ENCODE peak calls at places on chromosomes 6 and 20, in six cellular contexts. R is BJ, Z is upper lobe of right lung, G is neural progenitor cell, W is mammary epithelial cell, E is NB4. O is an unnamed sample.

GRCh38 chr6:75213112-75213511 is 7.3 kb upstream of the COL12A1 start:
- DNase-seq in R (no peak), E (no peak), Z (no peak), G (no peak), W (no peak), O (no peak)

GRCh38 chr6:108161724-108162282 is 4.0 kb upstream of the NR2E1 start:
- DNase-seq in R (no peak), G (no peak), Z (no peak), E (no peak), W (no peak), O (no peak)

GRCh38 chr6:79913369-79913768 is 34.0 kb downstream of the ELOVL4 start:
- DNase-seq in R (no peak), E (no peak), W (no peak), G (no peak), Z (no peak), O (no peak)

GRCh38 chr20:44990425-44990824 is 24.1 kb downstream of the STK4 start:
- DNase-seq in Z (no peak), R (no peak), W (no peak), G (no peak), E (peak; percentile 44), O (peak; percentile 33)

GRCh38 chr6:98808522-98809210 is 25.7 kb upstream of the POU3F2 start:
- DNase-seq in G (no peak), Z (no peak), R (no peak), W (no peak), E (no peak), O (no peak)

GRCh38 chr6:109947001-109947400 is 31.1 kb upstream of the GPR6 start:
- DNase-seq in W (no peak), Z (no peak), R (no peak), G (no peak), E (no peak), O (no peak)

GRCh38 chr6:44531447-44532015 is 144.0 kb downstream of the CDC5L start:
- DNase-seq in R (no peak), W (no peak), Z (no peak), G (peak; percentile 37), E (no peak), O (no peak)

GRCh38 chr6:129516005-129516404 is 194.0 kb downstream of the ARHGAP18 start:
- DNase-seq in W (no peak), E (no peak), G (no peak), R (no peak), Z (no peak), O (no peak)

GRCh38 chr6:82045965-82046756 is 201.4 kb downstream of the IBTK start:
- DNase-seq in G (no peak), W (no peak), Z (no peak), R (peak; percentile 84), E (no peak), O (peak; percentile 88)

GRCh38 chr6:149134531-149134933 is 183.0 kb upstream of the TAB2 start:
- DNase-seq in R (no peak), W (no peak), G (no peak), Z (no peak), E (no peak), O (peak; percentile 68)

GRCh38 chr6:384898-385297 is 6.7 kb upstream of the IRF4 start:
- DNase-seq in Z (no peak), R (no peak), E (no peak), W (no peak), G (no peak), O (no peak)

GRCh38 chr6:169205176-169206160 is 48.2 kb downstream of the THBS2 start:
- DNase-seq in R (peak; percentile 58), Z (no peak), E (no peak), W (no peak), G (no peak), O (peak; percentile 72)

GRCh38 chr20:33434434-33434833 is 9.1 kb downstream of the SNTA1 start:
- DNase-seq in E (no peak), G (no peak), W (no peak), R (no peak), Z (no peak), O (no peak)

GRCh38 chr6:90038951-90039653 is 144.8 kb downstream of the GJA10 start:
- DNase-seq in Z (no peak), E (no peak), W (no peak), R (no peak), G (no peak), O (no peak)

GRCh38 chr20:59561614-59562277 is 42.6 kb upstream of the PHACTR3 start:
- DNase-seq in G (no peak), W (no peak), E (no peak), R (no peak), Z (no peak), O (no peak)

GRCh38 chr6:16799279-16800193 is 38.3 kb upstream of the ATXN1 start:
- DNase-seq in R (peak; percentile 9), W (peak; percentile 14), E (no peak), Z (no peak), G (no peak), O (peak; percentile 62)

GRCh38 chr6:168377856-168378832 is 58.6 kb upstream of the DACT2 start:
- DNase-seq in Z (no peak), R (no peak), W (no peak), G (no peak), E (no peak), O (no peak)

GRCh38 chr20:37275125-37275524 is 13.5 kb upstream of the GHRH start:
- DNase-seq in E (peak; percentile 87), W (no peak), Z (no peak), G (no peak), R (no peak), O (no peak)

GRCh38 chr6:101089640-101090039 is 208.5 kb upstream of the ASCC3 start:
- DNase-seq in R (no peak), G (no peak), E (no peak), Z (no peak), W (no peak), O (peak; percentile 19)

GRCh38 chr20:23783447-23783846 is 32.7 kb upstream of the CST1 start:
- DNase-seq in R (no peak), E (no peak), Z (no peak), G (no peak), W (no peak), O (no peak)

GRCh38 chr20:59340186-59340885 is 39.9 kb downstream of the EDN3 start:
- DNase-seq in E (peak; percentile 38), Z (no peak), R (no peak), W (no peak), G (no peak), O (no peak)

GRCh38 chr6:170233304-170234205 is 57.3 kb downstream of the DLL1 start:
- DNase-seq in R (no peak), W (no peak), G (no peak), E (no peak), Z (peak; percentile 52), O (no peak)

GRCh38 chr6:151071295-151071694 is 168.5 kb upstream of the AKAP12 start:
- DNase-seq in G (no peak), E (no peak), Z (no peak), R (peak; percentile 73), W (no peak), O (peak; percentile 93)

GRCh38 chr6:10510592-10511367 is 10.4 kb upstream of the GCNT2 start:
- DNase-seq in W (peak; percentile 27), R (no peak), E (peak; percentile 83), Z (peak; percentile 83), G (peak; percentile 86), O (peak; percentile 63)

GRCh38 chr20:50304883-50305635 is 114.4 kb downstream of the CEBPB start:
- DNase-seq in W (peak; percentile 43), E (no peak), R (peak; percentile 94), G (no peak), Z (peak; percentile 81), O (peak; percentile 100)

GRCh38 chr20:53606364-53606985 is 12.8 kb upstream of the ZNF217 start:
- DNase-seq in R (no peak), W (no peak), E (no peak), G (no peak), Z (peak; percentile 15), O (peak; percentile 82)

GRCh38 chr6:34795836-34796425 is 4.0 kb downstream of the BLTP3A start:
- DNase-seq in E (no peak), G (no peak), R (no peak), Z (no peak), W (no peak), O (peak; percentile 42)

GRCh38 chr6:95515975-95516374 is 61.4 kb upstream of the MANEA start:
- DNase-seq in G (no peak), Z (no peak), R (no peak), E (no peak), W (no peak), O (no peak)

GRCh38 chr6:40845588-40845987 is 193.4 kb downstream of the UNC5CL start:
- DNase-seq in W (peak; percentile 30), R (no peak), G (peak; percentile 78), Z (no peak), E (peak; percentile 51), O (peak; percentile 56)

DNA sequence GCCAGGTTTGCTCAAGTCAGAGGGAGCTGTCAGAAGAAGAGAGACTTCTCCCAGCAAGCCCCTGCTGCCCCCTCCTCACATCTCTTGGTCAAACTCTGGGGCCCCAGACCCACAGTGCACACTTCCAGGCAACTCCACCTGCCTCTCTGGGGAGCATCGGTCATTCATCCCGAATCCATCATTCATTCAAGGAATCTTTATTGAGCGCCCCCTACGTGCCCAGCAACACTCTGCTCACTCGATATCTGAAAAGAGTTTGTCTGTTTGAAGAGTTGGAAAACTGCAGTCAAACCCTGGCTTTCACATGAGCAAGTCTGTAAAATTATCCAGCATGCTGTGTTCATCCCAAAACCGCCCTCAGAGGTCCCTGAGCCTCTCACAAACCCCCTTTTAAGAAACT is 66.2 kb downstream of the PRR18 start:
- DNase-seq in E (no peak), W (no peak), Z (no peak), G (no peak), R (no peak), O (no peak)
- TF ChIP-seq CTCF in E (no peak), W (no peak), Z (no peak), G (no peak), R (no peak), O (no peak)

DNA sequence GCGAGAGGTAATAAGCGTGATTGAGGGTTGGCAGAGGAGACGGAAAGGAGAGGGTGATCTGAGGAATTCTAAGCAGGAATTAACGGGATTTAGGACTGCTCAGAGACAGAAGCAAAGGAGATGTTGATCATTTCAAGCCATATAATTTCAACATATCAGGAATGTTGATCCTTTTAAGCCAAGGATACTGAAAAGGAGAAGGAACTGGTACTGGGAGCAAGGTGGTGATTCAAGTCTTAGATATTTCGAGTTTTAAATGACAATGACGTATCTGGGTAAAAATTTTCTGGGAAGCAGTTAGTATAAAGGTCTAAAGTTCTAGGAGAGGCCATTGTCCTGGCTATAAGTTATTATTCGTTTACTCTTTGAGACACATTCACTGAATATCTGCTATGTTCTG is 91.3 kb upstream of the OGFRL1 start:
- DNase-seq in W (peak; percentile 21), Z (no peak), R (no peak), G (no peak), E (no peak), O (peak; percentile 24)
- H3K4me3 ChIP-seq in W (no peak overlapping the region), Z (no peak overlapping the region), R (no peak overlapping the region), G (no peak overlapping the region), E (no peak overlapping the region), O (no peak overlapping the region)

GRCh38 chr6:137975058-137975940 is 108.2 kb downstream of the TNFAIP3 start:
- DNase-seq in W (no peak), Z (no peak), R (no peak), G (no peak), E (peak; percentile 80), O (no peak)
- TF ChIP-seq CTCF in W (peak; percentile 31), Z (peak; percentile 34), R (peak; percentile 23), G (peak; percentile 27), E (no peak), O (peak; percentile 13)

DNA sequence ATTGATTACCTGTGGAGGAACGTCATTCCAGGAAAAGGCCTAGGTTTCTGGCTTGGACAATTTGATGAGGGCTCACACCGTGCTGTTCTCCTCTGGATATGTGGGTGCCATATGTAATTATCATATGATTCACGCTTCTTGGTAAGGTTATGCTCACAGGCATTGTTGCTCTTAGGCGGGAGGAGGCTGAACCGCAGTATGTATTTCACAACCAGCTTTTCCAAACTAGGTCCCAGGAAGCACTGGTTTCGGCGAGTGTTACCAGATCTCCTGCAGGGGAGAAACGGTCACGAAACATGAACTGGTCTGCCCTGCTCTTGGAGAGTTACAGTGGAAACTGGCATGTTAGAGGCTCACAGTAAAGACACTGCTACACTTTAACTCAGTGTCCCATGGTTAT is 793 bp upstream of the FAM50B start:
- DNase-seq in W (peak; percentile 83), Z (no peak), R (no peak), E (peak; percentile 89), G (no peak), O (no peak)
- H3K4me3 ChIP-seq in W (peak overlapping the region; percentile 35), Z (peak overlapping the region; percentile 48), R (peak overlapping the region; percentile 4), E (peak overlapping the region; percentile 49), G (peak overlapping the region; percentile 47), O (peak overlapping the region; percentile 39)

O was measured in foreskin fibroblast.